ENCODE peak calls at places on chromosome 18, in six cellular contexts. E, V, T, G, O and P are unnamed samples.

GRCh38 chr18:45874501-45875184 is 49.2 kb downstream of the SIGLEC15 start:
- DNase-seq in E (no peak), O (peak; percentile 92), V (no peak), G (no peak), T (peak; percentile 9), P (no peak)

GRCh38 chr18:2910261-2910660 is 63.5 kb downstream of the EMILIN2 start:
- DNase-seq in E (no peak), V (no peak), T (no peak), G (no peak), O (no peak), P (no peak)

GRCh38 chr18:70513502-70514171 is 224.8 kb downstream of the SOCS6 start:
- DNase-seq in O (no peak), V (no peak), E (no peak), G (peak; percentile 7), T (no peak), P (no peak)

GRCh38 chr18:74351354-74351753 is 35.7 kb downstream of the C18orf63 start:
- DNase-seq in E (no peak), G (no peak), O (no peak), V (no peak), T (no peak), P (no peak)

GRCh38 chr18:79393181-79393598 is 2.5 kb upstream of the NFATC1 start:
- DNase-seq in G (no peak), O (no peak), T (no peak), V (no peak), E (no peak), P (no peak)

GRCh38 chr18:38321262-38321661 is 755.7 kb upstream of the CELF4 start:
- DNase-seq in E (no peak), V (no peak), O (no peak), T (no peak), G (no peak), P (no peak)

GRCh38 chr18:58793361-58793760 is 71.3 kb upstream of the ZNF532 start:
- DNase-seq in T (no peak), G (no peak), V (no peak), E (no peak), O (no peak), P (no peak)

GRCh38 chr18:48454146-48454796 is 45.1 kb upstream of the ZBTB7C start:
- DNase-seq in G (peak; percentile 72), E (no peak), O (no peak), V (no peak), T (no peak), P (no peak)

GRCh38 chr18:68456985-68457384 is 257.9 kb downstream of the TMX3 start:
- DNase-seq in G (peak; percentile 1), E (no peak), O (no peak), V (no peak), T (no peak), P (no peak)

GRCh38 chr18:47817017-47817911 is 113.2 kb downstream of the SMAD2 start:
- DNase-seq in T (no peak), E (no peak), V (no peak), G (no peak), O (no peak), P (no peak)

GRCh38 chr18:46627136-46627535 is 29.9 kb downstream of the LOXHD1 start:
- DNase-seq in T (no peak), E (peak; percentile 26), O (no peak), G (no peak), V (no peak), P (no peak)

GRCh38 chr18:37180086-37180485 is 351.2 kb downstream of the KIAA1328 start:
- DNase-seq in T (no peak), G (no peak), O (no peak), V (no peak), E (no peak), P (no peak)

GRCh38 chr18:10690376-10690775 is 164.5 kb downstream of the NAPG start:
- DNase-seq in O (no peak), G (no peak), E (no peak), T (no peak), V (no peak), P (no peak)

GRCh38 chr18:78659057-78659456 is 320.6 kb upstream of the SALL3 start:
- DNase-seq in O (no peak), G (no peak), E (no peak), T (no peak), V (no peak), P (no peak)

GRCh38 chr18:69658137-69658536 is 257.4 kb downstream of the DOK6 start:
- DNase-seq in E (no peak), O (no peak), G (peak; percentile 8), T (no peak), V (no peak), P (no peak)

GRCh38 chr18:46676162-46676830 is 19.3 kb upstream of the LOXHD1 start:
- DNase-seq in G (no peak), V (no peak), T (no peak), E (no peak), O (no peak), P (peak; percentile 70)

GRCh38 chr18:63339920-63340484 is 20.4 kb upstream of the BCL2 start:
- DNase-seq in V (peak; percentile 10), O (no peak), T (peak; percentile 53), G (peak; percentile 22), E (peak; percentile 62), P (peak; percentile 60)

GRCh38 chr18:9673296-9674251 is 34.5 kb upstream of the RAB31 start:
- DNase-seq in G (peak; percentile 86), E (no peak), O (peak; percentile 99), V (peak; percentile 90), T (peak; percentile 73), P (peak; percentile 20)

GRCh38 chr18:29309352-29309751 is 1132.4 kb upstream of the CDH2 start:
- DNase-seq in T (no peak), G (no peak), V (no peak), O (no peak), E (no peak), P (no peak)

GRCh38 chr18:35042389-35043066 is 1.3 kb downstream of the MAPRE2 start:
- DNase-seq in O (no peak), T (no peak), G (no peak), E (no peak), V (no peak), P (no peak)
- TF ChIP-seq ZNF274 in O (no peak), T (no peak), G (no peak), E (no peak), V (no peak), P (no peak)

GRCh38 chr18:24603151-24603550 is 142.7 kb downstream of the HRH4 start:
- DNase-seq in V (no peak), G (no peak), E (no peak), O (no peak), T (no peak), P (no peak)

GRCh38 chr18:24595556-24595955 is 135.1 kb downstream of the HRH4 start:
- DNase-seq in V (no peak), T (no peak), O (no peak), G (no peak), E (no peak), P (no peak)

GRCh38 chr18:24601624-24602023 is 141.2 kb downstream of the HRH4 start:
- DNase-seq in O (no peak), E (no peak), V (no peak), G (no peak), T (no peak), P (no peak)

GRCh38 chr18:24602156-24602555 is 141.7 kb downstream of the HRH4 start:
- DNase-seq in E (no peak), V (no peak), G (no peak), T (no peak), O (no peak), P (no peak)

GRCh38 chr18:24600076-24600654 is 139.7 kb downstream of the HRH4 start:
- DNase-seq in E (no peak), O (no peak), G (peak; percentile 40), T (peak; percentile 50), V (peak; percentile 27), P (no peak)
- TF ChIP-seq ZNF274 in E (no peak), O (no peak), G (no peak), T (no peak), V (no peak), P (no peak)

DNA sequence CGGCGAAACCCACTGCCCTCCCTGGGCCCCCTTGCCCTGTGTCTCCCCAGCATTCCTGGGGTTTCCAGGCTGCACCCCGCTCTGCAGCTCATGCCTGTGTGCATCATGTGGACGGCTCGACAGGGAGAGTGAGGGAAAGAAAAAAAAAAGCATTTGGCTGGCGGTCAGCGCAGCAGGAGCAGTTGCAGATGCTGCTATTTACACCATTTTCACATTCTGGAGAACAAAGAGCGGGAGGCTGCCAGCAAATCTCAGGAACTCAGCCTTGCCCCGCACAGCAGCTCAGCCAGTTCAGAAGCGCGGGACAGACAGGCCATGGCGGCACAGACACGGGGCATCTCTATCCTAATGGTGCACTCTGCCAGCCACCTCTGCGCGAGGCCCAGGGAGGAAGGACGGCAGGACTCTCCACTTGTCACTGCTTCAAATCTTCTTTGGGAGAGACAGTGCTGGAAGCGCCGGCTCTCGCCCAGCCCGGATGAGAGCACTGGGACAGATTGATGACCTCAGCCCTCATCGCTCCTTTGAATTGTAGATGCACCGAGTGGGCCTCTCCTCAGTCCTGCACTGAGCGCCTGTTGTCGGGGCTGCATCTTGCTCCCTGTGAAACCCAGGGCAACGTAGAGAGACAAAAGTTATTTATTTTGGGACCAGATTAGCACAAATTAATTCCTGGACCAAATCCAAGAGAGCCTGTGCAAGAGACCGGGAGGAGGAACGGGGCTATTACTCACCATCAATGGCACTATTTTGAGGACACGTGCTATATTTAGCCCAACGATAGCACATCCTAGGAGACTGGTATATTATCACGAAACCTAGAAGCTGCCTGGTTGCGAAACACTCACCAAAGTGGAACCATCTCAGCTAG is 211.3 kb upstream of the SMIM21 start:
- DNase-seq in V (no peak), E (peak; percentile 53), T (no peak), G (no peak), O (no peak), P (peak; percentile 56)
- TF ChIP-seq ZNF274 in V (no peak), E (no peak), T (no peak), G (no peak), O (no peak), P (no peak)

GRCh38 chr18:22558945-22559385 is 141.2 kb upstream of the CTAGE1 start:
- DNase-seq in G (peak; percentile 31), O (no peak), T (peak; percentile 85), V (no peak), E (no peak), P (no peak)
- TF ChIP-seq ZNF274 in G (no peak), O (no peak), T (no peak), V (no peak), E (no peak), P (no peak)